ENCODE peak calls at places on chromosomes 6 and 20, in seven cellular contexts. One of them, this sample, is unnamed.

GRCh38 chr6:154914288-154914687 is 80.8 kb upstream of the TIAM2 start:
- DNase-seq in NCI-H1105: no peak
- DNase-seq in HFFc6: no peak
- DNase-seq in activated CD8-positive, alpha-beta memory T cell treated with anti-CD3 and anti-CD28 coated beads for 4 hours: no peak
- DNase-seq in NB4: no peak
- DNase-seq in pons: no peak
- DNase-seq in epithelial cell of esophagus: no peak
- DNase-seq in this sample: no peak

GRCh38 chr6:112780498-112781096 is 433.5 kb downstream of the RFPL4B start:
- DNase-seq in activated CD8-positive, alpha-beta memory T cell treated with anti-CD3 and anti-CD28 coated beads for 4 hours: no peak
- DNase-seq in epithelial cell of esophagus: peak
- DNase-seq in pons: peak
- DNase-seq in NB4: peak
- DNase-seq in NCI-H1105: peak
- DNase-seq in HFFc6: peak
- DNase-seq in this sample: peak

GRCh38 chr6:38012573-38012972 is 193.0 kb downstream of the ZFAND3 start:
- DNase-seq in HFFc6: no peak
- DNase-seq in NCI-H1105: no peak
- DNase-seq in activated CD8-positive, alpha-beta memory T cell treated with anti-CD3 and anti-CD28 coated beads for 4 hours: no peak
- DNase-seq in epithelial cell of esophagus: peak
- DNase-seq in pons: no peak
- DNase-seq in NB4: peak
- DNase-seq in this sample: peak

GRCh38 chr20:51311636-51312479 is 230.7 kb downstream of the NFATC2 start:
- DNase-seq in pons: peak
- DNase-seq in epithelial cell of esophagus: peak
- DNase-seq in NCI-H1105: no peak
- DNase-seq in activated CD8-positive, alpha-beta memory T cell treated with anti-CD3 and anti-CD28 coated beads for 4 hours: no peak
- DNase-seq in NB4: no peak
- DNase-seq in HFFc6: no peak
- DNase-seq in this sample: no peak

GRCh38 chr6:30615958-30616810 is 859 bp downstream of the PPP1R10 start:
- DNase-seq in activated CD8-positive, alpha-beta memory T cell treated with anti-CD3 and anti-CD28 coated beads for 4 hours: no peak
- DNase-seq in HFFc6: peak
- DNase-seq in NB4: peak
- DNase-seq in pons: peak
- DNase-seq in epithelial cell of esophagus: no peak
- DNase-seq in NCI-H1105: peak
- DNase-seq in this sample: no peak

GRCh38 chr20:20303742-20304141 is 64.2 kb upstream of the INSM1 start:
- DNase-seq in NCI-H1105: no peak
- DNase-seq in activated CD8-positive, alpha-beta memory T cell treated with anti-CD3 and anti-CD28 coated beads for 4 hours: no peak
- DNase-seq in pons: peak
- DNase-seq in NB4: no peak
- DNase-seq in HFFc6: no peak
- DNase-seq in epithelial cell of esophagus: no peak
- DNase-seq in this sample: no peak

GRCh38 chr6:141158740-141159139 is 974.0 kb upstream of the GJE1 start:
- DNase-seq in activated CD8-positive, alpha-beta memory T cell treated with anti-CD3 and anti-CD28 coated beads for 4 hours: no peak
- DNase-seq in HFFc6: no peak
- DNase-seq in epithelial cell of esophagus: no peak
- DNase-seq in NB4: no peak
- DNase-seq in pons: no peak
- DNase-seq in NCI-H1105: no peak
- DNase-seq in this sample: no peak

GRCh38 chr20:48238781-48239180 is 453.5 kb upstream of the SULF2 start:
- DNase-seq in NB4: no peak
- DNase-seq in pons: peak
- DNase-seq in HFFc6: no peak
- DNase-seq in NCI-H1105: no peak
- DNase-seq in activated CD8-positive, alpha-beta memory T cell treated with anti-CD3 and anti-CD28 coated beads for 4 hours: no peak
- DNase-seq in epithelial cell of esophagus: no peak
- DNase-seq in this sample: no peak

GRCh38 chr6:146545608-146546007 is 2.0 kb downstream of the RAB32 start:
- DNase-seq in epithelial cell of esophagus: peak
- DNase-seq in NCI-H1105: no peak
- DNase-seq in NB4: peak
- DNase-seq in pons: peak
- DNase-seq in activated CD8-positive, alpha-beta memory T cell treated with anti-CD3 and anti-CD28 coated beads for 4 hours: no peak
- DNase-seq in HFFc6: peak
- DNase-seq in this sample: peak

GRCh38 chr20:51129201-51129671 is 106.3 kb upstream of the KCNG1 start:
- DNase-seq in HFFc6: no peak
- DNase-seq in NCI-H1105: no peak
- DNase-seq in epithelial cell of esophagus: no peak
- DNase-seq in activated CD8-positive, alpha-beta memory T cell treated with anti-CD3 and anti-CD28 coated beads for 4 hours: no peak
- DNase-seq in pons: no peak
- DNase-seq in NB4: no peak
- DNase-seq in this sample: no peak

GRCh38 chr6:68468244-68468884 is 166.7 kb upstream of the ADGRB3 start:
- DNase-seq in NCI-H1105: no peak
- DNase-seq in pons: no peak
- DNase-seq in activated CD8-positive, alpha-beta memory T cell treated with anti-CD3 and anti-CD28 coated beads for 4 hours: no peak
- DNase-seq in HFFc6: no peak
- DNase-seq in NB4: peak
- DNase-seq in epithelial cell of esophagus: no peak
- DNase-seq in this sample: no peak

GRCh38 chr6:116215414-116215813 is 38.5 kb downstream of the TSPYL4 start:
- DNase-seq in epithelial cell of esophagus: peak
- DNase-seq in HFFc6: peak
- DNase-seq in NCI-H1105: no peak
- DNase-seq in NB4: peak
- DNase-seq in activated CD8-positive, alpha-beta memory T cell treated with anti-CD3 and anti-CD28 coated beads for 4 hours: no peak
- DNase-seq in pons: no peak
- DNase-seq in this sample: no peak

GRCh38 chr6:34496103-34496685 is 30.3 kb downstream of the PACSIN1 start:
- DNase-seq in activated CD8-positive, alpha-beta memory T cell treated with anti-CD3 and anti-CD28 coated beads for 4 hours: no peak
- DNase-seq in NB4: no peak
- DNase-seq in epithelial cell of esophagus: no peak
- DNase-seq in NCI-H1105: peak
- DNase-seq in HFFc6: no peak
- DNase-seq in pons: no peak
- DNase-seq in this sample: no peak

GRCh38 chr6:169240591-169241390 is 12.9 kb downstream of the THBS2 start:
- DNase-seq in activated CD8-positive, alpha-beta memory T cell treated with anti-CD3 and anti-CD28 coated beads for 4 hours: no peak
- DNase-seq in pons: no peak
- DNase-seq in epithelial cell of esophagus: peak
- DNase-seq in HFFc6: no peak
- DNase-seq in NCI-H1105: no peak
- DNase-seq in NB4: no peak
- DNase-seq in this sample: no peak